ENCODE peak calls at places on chromosome 11, in nine cellular contexts. X, R, V, Q, T, I, L, M and N are unnamed samples. For H3K4me1, the result is how much of the 10 kb centered on the place peaks cover.

GRCh38 chr11:69291459-69292110 is 2.4 kb upstream of the MYEOV start:
- DNase-seq in L (no peak), X (no peak), V (no peak), T (no peak), R (no peak), Q (no peak), M (no peak), I (no peak), N (no peak)

GRCh38 chr11:72217856-72218745 is 1.5 kb downstream of the FOLR2 start:
- DNase-seq in M (no peak), V (no peak), I (no peak), X (no peak), R (peak), L (no peak), T (no peak), Q (no peak), N (no peak)

GRCh38 chr11:79174045-79175008 is 266.5 kb downstream of the TENM4 start:
- DNase-seq in V (no peak), T (no peak), I (no peak), L (no peak), X (no peak), Q (no peak), M (peak), R (no peak), N (peak)

GRCh38 chr11:44955019-44955738 is 4.5 kb upstream of the TP53I11 start:
- DNase-seq in T (peak), Q (no peak), I (no peak), R (peak), M (peak), L (no peak), V (no peak), X (peak), N (no peak)

GRCh38 chr11:6404341-6405038 is 14.2 kb downstream of the SMPD1 start:
- DNase-seq in I (no peak), M (peak), Q (no peak), V (no peak), R (no peak), X (peak), L (no peak), T (no peak), N (no peak)

GRCh38 chr11:20038969-20039368 is 121.3 kb downstream of the DBX1 start:
- DNase-seq in X (no peak), L (no peak), T (no peak), V (no peak), Q (no peak), R (no peak), I (no peak), M (no peak), N (no peak)

GRCh38 chr11:33248416-33248957 is 8.7 kb upstream of the HIPK3 start:
- DNase-seq in V (no peak), X (peak), R (no peak), M (peak), L (peak), T (no peak), I (no peak), Q (no peak), N (no peak)

GRCh38 chr11:40099391-40100169 is 1359.9 kb downstream of the LRRC4C start:
- DNase-seq in L (no peak), R (peak), I (no peak), V (no peak), Q (peak), T (no peak), M (no peak), X (no peak), N (no peak)

GRCh38 chr11:111253131-111253530 is 7.6 kb downstream of the POU2AF2 start:
- DNase-seq in Q (no peak), V (no peak), I (no peak), T (no peak), R (no peak), X (no peak), M (no peak), L (no peak), N (no peak)

GRCh38 chr11:117677729-117678310 is 119.2 kb downstream of the DSCAML1 start:
- DNase-seq in V (no peak), M (no peak), I (no peak), L (no peak), Q (no peak), R (no peak), X (no peak), T (no peak), N (no peak)

DNA sequence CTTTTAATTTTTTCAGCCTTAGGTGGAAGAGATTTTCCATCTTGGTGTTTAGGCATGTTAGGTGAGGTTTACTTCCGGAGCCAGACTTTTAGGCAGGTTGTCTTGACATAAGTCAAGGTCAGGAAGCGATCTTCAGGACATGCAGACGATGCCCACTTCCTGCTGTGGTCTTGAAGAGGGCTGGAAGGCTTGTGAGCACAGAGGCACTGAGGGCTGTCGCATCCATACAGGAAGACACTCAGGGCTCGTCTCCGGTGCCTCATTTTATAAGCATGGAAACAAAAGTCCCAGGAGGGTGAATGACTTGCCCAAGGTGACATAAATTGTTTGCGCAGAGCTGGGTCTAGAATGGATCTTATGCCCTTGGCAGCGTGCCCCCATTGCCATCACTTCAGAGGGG is 30.8 kb downstream of the MARK2 start:
- DNase-seq in Q (no peak), M (no peak), T (no peak), R (no peak), V (no peak), X (no peak), I (no peak), L (no peak), N (no peak)
- H3K4me1 ChIP-seq in Q (under half), M (under half), T (under half), R (under half), V (under half), X (under half), I (under half), L (under half), N (under half)

GRCh38 chr11:102452461-102453285 is at the start of gene TMEM123:
- DNase-seq in L (peak), X (peak), M (peak), V (peak), R (peak), I (peak), Q (peak), T (peak), N (no peak)
- H3K4me1 ChIP-seq in L (under half), X (under half), M (under half), V (under half), R (under half), I (under half), Q (under half), T (under half), N (under half)

DNA sequence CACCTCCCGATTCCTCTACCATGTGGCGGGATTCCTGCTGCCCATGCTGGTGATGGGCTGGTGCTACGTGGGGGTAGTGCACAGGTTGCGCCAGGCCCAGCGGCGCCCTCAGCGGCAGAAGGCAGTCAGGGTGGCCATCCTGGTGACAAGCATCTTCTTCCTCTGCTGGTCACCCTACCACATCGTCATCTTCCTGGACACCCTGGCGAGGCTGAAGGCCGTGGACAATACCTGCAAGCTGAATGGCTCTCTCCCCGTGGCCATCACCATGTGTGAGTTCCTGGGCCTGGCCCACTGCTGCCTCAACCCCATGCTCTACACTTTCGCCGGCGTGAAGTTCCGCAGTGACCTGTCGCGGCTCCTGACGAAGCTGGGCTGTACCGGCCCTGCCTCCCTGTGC is 10.5 kb downstream of the CXCR5 start:
- DNase-seq in Q (no peak), R (no peak), V (no peak), T (no peak), M (no peak), I (no peak), L (no peak), X (no peak), N (no peak)
- H3K4me1 ChIP-seq in Q (under half), R (under half), V (under half), T (under half), M (under half), I (under half), L (under half), X (under half), N (under half)

DNA sequence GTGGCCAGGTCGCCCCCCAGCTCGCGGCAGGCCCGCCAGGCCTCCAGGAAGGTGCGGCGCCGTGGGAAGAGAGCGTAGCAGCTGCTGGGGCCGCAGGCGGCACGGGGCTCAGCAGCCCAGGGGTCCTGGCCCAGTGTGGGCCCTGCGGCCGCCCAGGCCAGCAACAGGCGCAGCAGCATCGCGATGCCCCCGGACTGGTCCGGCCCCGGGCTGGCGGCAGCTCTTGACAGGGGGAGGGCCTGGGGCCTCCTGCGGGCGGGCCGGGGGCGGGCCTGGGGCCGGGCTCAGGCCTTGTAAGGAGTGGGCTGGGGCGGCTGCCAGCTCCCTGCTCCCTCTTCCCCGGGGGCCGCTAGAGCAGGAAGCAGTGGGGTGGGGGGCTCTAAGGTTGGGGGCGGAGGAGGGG is at the start of gene CD248:
- DNase-seq in V (no peak), I (no peak), X (peak), L (no peak), Q (peak), T (peak), M (no peak), R (peak), N (no peak)
- H3K4me1 ChIP-seq in V (under half), I (under half), X (under half), L (under half), Q (under half), T (under half), M (half or more), R (under half), N (under half)

DNA sequence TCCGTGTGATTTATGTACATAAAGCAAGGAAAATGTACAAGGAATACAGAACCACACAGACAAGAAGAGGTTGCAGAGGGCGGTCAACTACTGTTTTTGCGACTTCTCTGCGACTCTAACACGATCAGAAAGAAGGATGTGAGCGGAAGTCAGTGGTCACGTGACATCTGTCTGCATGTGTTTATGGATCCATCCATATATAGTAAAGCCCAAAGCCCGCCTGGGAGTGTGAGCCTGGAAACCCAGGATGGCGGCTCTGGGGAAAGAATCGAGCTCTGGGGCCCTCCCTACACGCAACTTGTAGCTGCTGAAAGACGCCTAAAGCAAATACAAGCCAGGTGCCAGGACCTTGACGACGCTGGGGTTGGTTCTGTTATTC is 8.8 kb downstream of the OSBPL5 start:
- DNase-seq in V (no peak), L (no peak), X (no peak), R (no peak), I (no peak), T (no peak), Q (no peak), M (no peak), N (no peak)
- H3K4me1 ChIP-seq in V (under half), L (under half), X (half or more), R (under half), I (under half), T (under half), Q (under half), M (half or more), N (under half)

GRCh38 chr11:2562181-2562581 is 117.4 kb downstream of the KCNQ1 start:
- DNase-seq in V (no peak), T (no peak), M (no peak), X (no peak), L (no peak), I (no peak), Q (no peak), R (peak), N (no peak)

GRCh38 chr11:2563216-2564007 is 118.6 kb downstream of the KCNQ1 start:
- DNase-seq in Q (no peak), V (no peak), L (no peak), I (peak), T (no peak), X (no peak), R (no peak), M (no peak), N (no peak)

GRCh38 chr11:2562897-2563215 is 118.0 kb downstream of the KCNQ1 start:
- DNase-seq in M (no peak), I (no peak), R (no peak), V (no peak), X (no peak), Q (no peak), T (no peak), L (no peak), N (no peak)

GRCh38 chr11:2559527-2560311 is 114.9 kb downstream of the KCNQ1 start:
- DNase-seq in T (no peak), Q (no peak), R (no peak), L (no peak), X (no peak), I (peak), V (no peak), M (no peak), N (no peak)

GRCh38 chr11:2561283-2562180 is 116.7 kb downstream of the KCNQ1 start:
- DNase-seq in Q (no peak), I (peak), R (no peak), X (no peak), M (no peak), T (no peak), L (no peak), V (no peak), N (no peak)
- H3K4me1 ChIP-seq in Q (under half), I (under half), R (under half), X (under half), M (under half), T (under half), L (under half), V (under half), N (under half)

GRCh38 chr11:66415423-66415822 is 5.4 kb upstream of the NPAS4 start:
- DNase-seq in R (no peak), M (no peak), X (no peak), V (no peak), I (no peak), T (no peak), L (no peak), Q (no peak), N (no peak)
- H3K4me1 ChIP-seq in R (under half), M (under half), X (under half), V (under half), I (under half), T (under half), L (under half), Q (under half), N (under half)

GRCh38 chr11:11984563-11984962 is 23.9 kb downstream of the DKK3 start:
- DNase-seq in V (no peak), Q (no peak), T (no peak), X (peak), M (no peak), I (no peak), R (no peak), L (no peak), N (no peak)

GRCh38 chr11:11982975-11983374 is 25.5 kb downstream of the DKK3 start:
- DNase-seq in Q (no peak), T (no peak), R (no peak), L (no peak), I (no peak), X (peak), M (peak), V (no peak), N (no peak)

GRCh38 chr11:11981840-11982239 is 26.6 kb downstream of the DKK3 start:
- DNase-seq in R (no peak), V (no peak), X (no peak), Q (no peak), T (no peak), M (no peak), I (no peak), L (no peak), N (no peak)

GRCh38 chr11:11982461-11982860 is 26.0 kb downstream of the DKK3 start:
- DNase-seq in T (no peak), L (no peak), Q (no peak), R (no peak), X (no peak), I (no peak), M (no peak), V (no peak), N (no peak)

DNA sequence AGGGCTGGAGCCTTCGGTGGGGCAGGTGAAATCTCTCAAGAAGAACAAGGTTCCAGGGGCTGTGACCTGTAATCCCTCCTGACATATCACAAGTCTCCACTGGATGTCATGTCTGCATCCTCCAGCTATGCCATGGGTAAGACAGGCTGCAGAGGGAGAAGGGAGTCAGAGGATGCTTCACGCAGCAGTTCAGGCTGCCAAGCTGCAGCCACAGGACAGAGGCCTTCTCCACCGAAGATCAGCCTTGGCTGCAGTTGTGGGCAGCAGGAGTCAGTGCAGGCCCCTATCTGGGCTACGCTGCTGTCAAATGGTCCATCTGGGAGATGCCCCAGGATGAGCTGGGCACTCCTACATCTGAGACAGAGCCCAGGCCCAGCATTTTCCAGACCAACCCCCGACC is 25.0 kb downstream of the DKK3 start:
- DNase-seq in V (no peak), Q (no peak), R (no peak), X (peak), L (no peak), T (no peak), M (no peak), I (no peak), N (no peak)
- H3K4me1 ChIP-seq in V (under half), Q (half or more), R (under half), X (half or more), L (half or more), T (under half), M (half or more), I (under half), N (under half)

GRCh38 chr11:124718801-124719200 is 20.9 kb upstream of the NRGN start:
- DNase-seq in V (no peak), L (no peak), X (no peak), Q (no peak), M (no peak), R (no peak), I (no peak), T (no peak), N (no peak)

GRCh38 chr11:124725719-124726105 is 14.0 kb upstream of the NRGN start:
- DNase-seq in T (no peak), R (no peak), M (peak), I (no peak), Q (no peak), X (peak), L (peak), V (no peak), N (no peak)

GRCh38 chr11:124719534-124719933 is 20.2 kb upstream of the NRGN start:
- DNase-seq in I (no peak), Q (no peak), L (no peak), T (no peak), X (no peak), R (no peak), V (no peak), M (no peak), N (no peak)

GRCh38 chr11:124724854-124725718 is 14.7 kb upstream of the NRGN start:
- DNase-seq in L (no peak), Q (no peak), M (no peak), X (no peak), R (no peak), T (no peak), I (no peak), V (no peak), N (no peak)

DNA sequence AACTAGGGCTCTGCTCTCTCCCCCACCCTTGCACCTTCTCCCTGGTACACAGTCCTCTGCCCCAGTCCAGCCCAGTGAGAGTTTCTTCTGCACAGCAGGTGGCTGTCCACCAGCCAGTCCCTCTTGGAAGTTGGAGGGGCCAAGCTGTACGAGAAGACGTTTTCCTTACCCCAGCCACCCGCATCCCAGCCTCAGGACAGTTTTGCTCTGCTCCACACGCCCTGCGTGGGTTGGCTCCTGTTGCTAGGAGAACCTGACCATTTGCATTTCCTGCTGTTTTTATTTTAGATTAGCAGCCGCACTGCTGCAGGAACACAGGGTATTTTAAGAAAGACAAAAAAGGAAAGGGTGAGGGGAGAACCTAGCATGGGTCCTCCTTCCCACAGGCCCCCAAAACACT is 17.6 kb upstream of the NRGN start:
- DNase-seq in M (no peak), L (no peak), Q (no peak), V (no peak), T (no peak), R (no peak), X (no peak), I (no peak), N (no peak)
- H3K4me1 ChIP-seq in M (under half), L (under half), Q (under half), V (under half), T (under half), R (under half), X (under half), I (under half), N (under half)

DNA sequence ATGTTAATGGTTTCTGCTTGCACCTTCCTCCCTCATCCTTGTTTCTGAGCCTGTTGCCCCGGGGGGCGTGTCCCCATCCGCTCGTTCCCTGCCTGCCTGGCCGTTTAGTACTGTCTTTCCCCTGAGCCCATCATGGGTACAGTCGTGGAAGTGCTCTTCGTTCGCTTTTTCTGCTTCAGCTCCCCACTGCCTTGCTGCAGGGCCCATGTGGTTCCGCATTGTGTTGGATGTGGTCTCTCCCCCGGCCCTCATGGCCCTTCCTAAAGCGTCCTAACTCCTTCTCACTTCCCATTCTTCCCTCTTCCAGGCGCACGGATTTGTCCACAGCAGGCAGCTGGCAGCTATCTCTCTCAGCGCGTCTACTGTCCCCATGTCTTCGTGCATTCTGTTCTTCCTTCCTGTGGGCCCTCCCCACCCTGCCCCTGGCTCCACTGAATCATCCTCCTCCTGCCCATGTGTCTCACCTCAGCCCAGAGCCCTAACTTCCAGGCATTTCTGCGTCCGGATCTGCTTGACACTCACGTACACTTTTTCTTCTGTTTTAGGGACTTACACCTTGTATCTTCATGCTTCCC is 98.1 kb downstream of the ZBTB16 start:
- DNase-seq in R (no peak), I (no peak), T (no peak), M (no peak), V (no peak), X (no peak), L (no peak), Q (no peak), N (no peak)
- H3K4me1 ChIP-seq in R (half or more), I (half or more), T (under half), M (under half), V (under half), X (under half), L (half or more), Q (under half), N (under half)